ENCODE peak calls at places on chromosomes 3 and 15, in seven cellular contexts. I, K, A, R, U, V and M are unnamed samples.

GRCh38 chr3:12483364-12483763 is 916 bp upstream of the TSEN2 start:
- DNase-seq in V (no peak), U (no peak), A (no peak), K (no peak), R (no peak), I (no peak), M (no peak)

GRCh38 chr3:9399746-9400145 is 2.3 kb downstream of the SETD5 start:
- DNase-seq in K (peak), U (no peak), I (peak), R (no peak), V (peak), A (no peak), M (no peak)

GRCh38 chr3:119352863-119353527 is 58.8 kb downstream of the ARHGAP31 start:
- DNase-seq in U (no peak), A (peak), V (no peak), K (no peak), I (peak), R (no peak), M (no peak)

GRCh38 chr3:43246956-43247355 is 39.4 kb upstream of the SNRK start:
- DNase-seq in I (peak), U (no peak), V (no peak), K (no peak), R (no peak), A (no peak), M (no peak)

GRCh38 chr15:65264877-65265430 is 21.7 kb downstream of the PARP16 start:
- DNase-seq in K (no peak), U (no peak), A (no peak), R (no peak), V (no peak), I (peak), M (no peak)

GRCh38 chr3:109803274-109803673 is 465.9 kb upstream of the DPPA4 start:
- DNase-seq in U (no peak), V (peak), K (no peak), I (peak), R (no peak), A (no peak), M (no peak)

GRCh38 chr3:23712656-23713559 is 92.8 kb upstream of the UBE2E1 start:
- DNase-seq in A (no peak), V (peak), K (no peak), U (no peak), R (no peak), I (peak), M (no peak)

GRCh38 chr15:43126358-43126757 is 7.0 kb upstream of the TMEM62 start:
- DNase-seq in A (peak), V (no peak), R (no peak), U (no peak), K (no peak), I (no peak), M (no peak)

GRCh38 chr3:12396475-12396874 is 87.8 kb upstream of the TSEN2 start:
- DNase-seq in V (no peak), R (no peak), I (no peak), U (no peak), K (no peak), A (no peak), M (no peak)

GRCh38 chr15:56948766-56949105 is 30.3 kb downstream of the TCF12 start:
- DNase-seq in R (no peak), I (no peak), K (no peak), A (no peak), U (no peak), V (no peak), M (no peak)

GRCh38 chr15:67241132-67241855 is 13.2 kb downstream of the AAGAB start:
- DNase-seq in V (no peak), K (no peak), A (no peak), U (no peak), R (peak), I (peak), M (no peak)

GRCh38 chr15:91385301-91385700 is 285.2 kb downstream of the SV2B start:
- DNase-seq in U (no peak), V (no peak), K (no peak), A (no peak), R (no peak), I (no peak), M (no peak)

GRCh38 chr15:90436952-90437351 is 48.9 kb downstream of the IQGAP1 start:
- DNase-seq in A (no peak), V (no peak), I (no peak), K (no peak), U (no peak), R (no peak), M (no peak)

GRCh38 chr15:34754171-34754580 is 622 bp downstream of the GJD2 start:
- DNase-seq in K (no peak), R (no peak), A (no peak), I (peak), U (no peak), V (peak), M (no peak)

GRCh38 chr3:55795296-55795695 is 308.2 kb upstream of the WNT5A start:
- DNase-seq in A (no peak), U (no peak), K (no peak), V (no peak), R (no peak), I (no peak), M (no peak)

GRCh38 chr3:137180220-137180619 is 222.4 kb downstream of the IL20RB start:
- DNase-seq in R (no peak), V (no peak), I (no peak), K (no peak), A (no peak), U (no peak), M (no peak)

GRCh38 chr3:194072097-194072428 is 63.9 kb upstream of the HES1 start:
- DNase-seq in K (no peak), A (no peak), I (no peak), R (no peak), V (no peak), U (no peak), M (no peak)

GRCh38 chr15:99202176-99202552 is 47.2 kb downstream of the TTC23 start:
- DNase-seq in U (no peak), R (no peak), V (no peak), K (no peak), I (no peak), A (no peak), M (no peak)

GRCh38 chr3:122312826-122313225 is 12.2 kb upstream of the CSTA start:
- DNase-seq in U (no peak), R (no peak), A (no peak), V (no peak), I (no peak), K (no peak), M (no peak)

GRCh38 chr3:122313261-122313660 is 11.8 kb upstream of the CSTA start:
- DNase-seq in R (no peak), A (peak), K (no peak), V (no peak), I (no peak), U (no peak), M (no peak)

GRCh38 chr3:122316368-122316767 is 8.7 kb upstream of the CSTA start:
- DNase-seq in U (no peak), K (no peak), I (no peak), V (no peak), A (no peak), R (no peak), M (no peak)

GRCh38 chr3:122315619-122316018 is 9.4 kb upstream of the CSTA start:
- DNase-seq in A (no peak), K (no peak), V (no peak), U (no peak), I (peak), R (no peak), M (no peak)

GRCh38 chr3:122314467-122314866 is 10.6 kb upstream of the CSTA start:
- DNase-seq in K (no peak), R (no peak), A (no peak), U (no peak), V (no peak), I (no peak), M (no peak)
- TF ChIP-seq REST in K (no peak), R (no peak), A (no peak), U (no peak), V (no peak), I (no peak), M (no peak)

GRCh38 chr15:75109731-75110130 is 86.3 kb downstream of the PPCDC start:
- DNase-seq in R (no peak), A (no peak), V (no peak), I (no peak), U (no peak), K (peak), M (no peak)
- H3K4me3 ChIP-seq in R (no peak), A (no peak), V (no peak), I (no peak), U (no peak), K (no peak), M (no peak)

DNA sequence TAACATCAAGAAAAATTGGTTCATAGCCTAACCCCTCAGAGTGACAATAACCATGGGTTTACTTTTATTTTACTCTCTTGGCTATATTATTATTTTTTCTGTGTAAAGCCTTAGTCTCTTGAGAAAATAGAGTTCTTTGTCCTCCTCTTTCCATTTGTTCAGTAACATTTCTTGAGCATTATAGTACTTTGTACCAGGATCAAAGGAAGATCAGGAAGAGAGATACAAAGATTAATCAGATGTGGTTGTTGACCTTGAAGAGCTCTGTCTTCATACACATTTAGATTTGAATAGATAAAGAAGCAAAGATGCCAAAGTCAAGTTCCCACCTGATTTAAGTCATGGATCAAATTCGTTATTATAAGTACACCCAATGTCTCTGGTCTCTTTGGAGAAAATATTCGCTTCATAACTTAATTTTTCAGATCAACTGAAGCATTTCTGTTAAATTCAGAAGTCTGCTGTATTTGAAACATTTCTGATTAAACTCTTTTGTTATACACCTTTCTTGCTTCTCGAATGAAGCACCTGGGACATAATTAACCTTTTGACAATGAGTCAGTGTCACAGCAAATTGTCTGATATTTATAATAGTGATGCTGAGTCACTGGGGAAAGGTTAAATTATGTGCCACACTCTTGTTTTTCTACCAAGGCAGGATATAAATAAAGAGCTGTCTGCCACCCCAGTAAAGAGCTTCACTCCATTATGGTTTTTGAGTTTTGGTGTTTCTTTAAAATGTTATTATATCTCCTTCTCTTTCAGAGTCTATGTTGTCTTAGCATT is 100.2 kb downstream of the GHSR start:
- DNase-seq in K (no peak), V (no peak), U (no peak), R (no peak), A (no peak), I (no peak), M (no peak)
- TF ChIP-seq REST in K (no peak), V (no peak), U (no peak), R (no peak), A (no peak), I (no peak), M (no peak)

GRCh38 chr3:169812844-169813677 is at the start of the genes LRRC34 and LRRIQ4:
- DNase-seq in U (no peak), R (peak), V (peak), I (peak), A (peak), K (no peak), M (no peak)
- H3K4me3 ChIP-seq in U (peak), R (peak), V (peak), I (peak), A (peak), K (no peak), M (peak)

DNA sequence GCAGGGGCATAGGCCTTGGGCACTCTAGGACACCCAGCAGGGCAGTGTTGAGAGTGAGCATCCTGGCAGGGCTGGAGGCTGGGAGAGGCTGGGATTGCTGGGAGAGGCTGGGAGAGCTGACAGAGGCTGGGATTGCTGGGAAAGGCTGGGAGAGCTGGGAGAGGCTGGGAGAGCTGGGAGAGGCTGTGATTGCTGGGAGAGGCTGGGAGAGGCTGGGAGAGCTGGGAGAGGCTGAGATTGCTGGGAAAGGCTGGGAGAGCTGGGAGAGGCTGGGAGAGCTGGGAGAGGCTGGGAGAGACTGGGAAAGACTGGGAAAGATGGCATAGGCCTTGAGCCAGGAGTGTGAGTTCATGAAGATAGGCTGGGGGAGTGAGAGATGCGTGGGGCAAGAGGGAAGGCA is 77.8 kb downstream of the MESD start:
- DNase-seq in A (no peak), U (no peak), I (no peak), V (no peak), R (no peak), K (no peak), M (no peak)
- TF ChIP-seq REST in A (no peak), U (no peak), I (no peak), V (no peak), R (no peak), K (no peak), M (no peak)

DNA sequence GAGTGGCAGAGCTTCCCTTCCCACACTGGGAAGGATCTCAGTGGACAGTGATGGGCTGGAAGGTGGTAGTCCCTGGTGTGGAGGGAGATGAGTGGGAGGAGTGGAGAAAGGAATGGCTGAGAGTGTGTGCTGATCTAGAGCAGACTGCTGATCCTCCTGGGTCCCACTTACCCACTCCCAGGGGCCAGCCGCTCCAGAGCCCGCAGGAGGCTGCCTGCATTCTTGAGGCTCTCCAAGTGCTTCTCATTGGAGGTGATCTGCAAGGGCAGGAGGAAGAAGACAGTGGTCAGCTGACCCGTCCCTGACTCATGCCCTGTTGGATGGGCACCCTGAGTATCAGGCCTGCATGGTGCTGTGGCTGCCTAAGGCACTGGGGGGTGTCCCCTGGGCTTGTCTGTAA is 50.0 kb downstream of the CTNNB1 start:
- DNase-seq in V (no peak), K (no peak), R (no peak), A (no peak), I (no peak), U (no peak), M (no peak)
- H3K4me3 ChIP-seq in V (no peak), K (no peak), R (no peak), A (no peak), I (no peak), U (no peak), M (no peak)

GRCh38 chr3:122892561-122892960 is 97.7 kb downstream of the SLC49A4 start:
- DNase-seq in V (no peak), U (no peak), K (no peak), A (no peak), R (no peak), I (no peak), M (no peak)

GRCh38 chr3:122892118-122892517 is 97.2 kb downstream of the SLC49A4 start:
- DNase-seq in I (no peak), V (no peak), K (no peak), U (no peak), A (no peak), R (no peak), M (no peak)

GRCh38 chr3:122890077-122890484 is 95.2 kb downstream of the SLC49A4 start:
- DNase-seq in A (no peak), R (peak), V (no peak), U (no peak), I (peak), K (no peak), M (no peak)

GRCh38 chr3:122893282-122893681 is 98.4 kb downstream of the SLC49A4 start:
- DNase-seq in A (no peak), K (no peak), I (peak), R (no peak), U (no peak), V (no peak), M (peak)

GRCh38 chr3:122893754-122894668 is 99.1 kb downstream of the SLC49A4 start:
- DNase-seq in U (no peak), I (peak), A (no peak), R (no peak), V (peak), K (no peak), M (no peak)
- TF ChIP-seq REST in U (no peak), I (no peak), A (no peak), R (no peak), V (no peak), K (no peak), M (no peak)

GRCh38 chr15:33068531-33068990 is 126.0 kb downstream of the FMN1 start:
- DNase-seq in U (peak), I (peak), R (no peak), K (no peak), V (peak), A (no peak), M (no peak)
- H3K4me3 ChIP-seq in U (peak), I (peak), R (no peak), K (no peak), V (peak), A (no peak), M (no peak)

GRCh38 chr3:169812124-169812843 is 386 bp upstream of the LRRIQ4 start:
- DNase-seq in R (peak), A (peak), U (no peak), V (peak), K (no peak), I (peak), M (no peak)

GRCh38 chr3:169811606-169812123 is 1.0 kb upstream of the LRRIQ4 start:
- DNase-seq in U (no peak), R (no peak), A (peak), K (no peak), V (no peak), I (no peak), M (no peak)

GRCh38 chr3:169818330-169818729 is 5.6 kb upstream of the LRRC34 start:
- DNase-seq in U (no peak), V (no peak), I (no peak), A (no peak), R (no peak), K (no peak), M (no peak)

GRCh38 chr3:169813757-169814517 is 1.2 kb upstream of the LRRC34 start:
- DNase-seq in K (no peak), I (peak), R (peak), V (no peak), A (peak), U (no peak), M (no peak)

DNA sequence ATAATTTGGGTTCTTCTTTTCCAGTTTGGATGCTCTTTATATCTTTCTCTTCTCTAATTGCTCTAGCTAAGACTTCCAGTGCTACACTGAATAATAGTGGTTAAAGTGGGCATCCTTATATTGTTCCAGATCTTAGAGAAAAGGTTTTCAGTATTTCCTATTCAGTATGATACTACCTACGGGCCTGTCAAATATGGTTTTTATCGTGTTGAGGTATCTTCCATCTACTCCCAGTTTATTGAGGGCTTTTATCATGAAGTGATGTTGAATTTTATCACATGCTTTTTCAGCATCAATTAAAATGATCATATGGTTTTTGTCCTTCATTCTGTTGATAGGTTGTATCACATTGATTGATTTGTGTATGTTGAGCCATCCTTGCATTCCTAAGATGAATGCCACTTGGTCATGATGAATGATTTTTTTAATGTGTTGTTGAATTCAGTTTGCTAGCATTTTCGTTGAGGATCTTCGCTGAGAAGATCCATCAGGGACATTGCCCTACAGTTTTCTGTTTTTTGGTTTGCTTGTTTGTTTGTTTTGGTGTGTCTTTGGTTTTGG is 3.0 kb upstream of the LRRC34 start:
- DNase-seq in K (no peak), I (no peak), V (no peak), U (no peak), R (no peak), A (no peak), M (no peak)
- TF ChIP-seq REST in K (no peak), I (no peak), V (no peak), U (no peak), R (no peak), A (no peak), M (no peak)